ENCODE peak calls at places on chromosomes 5 and 9, in six cellular contexts. Z is mesendoderm, U is neuronal stem cell, G is trophoblast cell, K is H1, A is mesenchymal stem cell. V is an unnamed sample.
A peak's percentile ranks its signal among the peaks of the same experiment; 100 is the strongest.

GRCh38 chr5:61254969-61255555 is 77.0 kb upstream of the ZSWIM6 start:
- DNase-seq in Z (no peak), U (no peak), G (peak; percentile 57), K (no peak), A (no peak), V (no peak)

GRCh38 chr9:121648799-121649198 is 2.6 kb upstream of the DAB2IP start:
- DNase-seq in Z (no peak), U (no peak), G (no peak), K (no peak), A (no peak), V (no peak)

GRCh38 chr5:31346896-31347557 is 153.5 kb downstream of the CDH6 start:
- DNase-seq in Z (no peak), U (no peak), G (peak; percentile 91), K (no peak), A (no peak), V (peak; percentile 26)

GRCh38 chr5:81398741-81399140 is 4.8 kb upstream of the ACOT12 start:
- DNase-seq in Z (peak; percentile 22), U (no peak), G (no peak), K (no peak), A (no peak), V (no peak)

GRCh38 chr9:117354252-117354847 is 60.5 kb downstream of the ASTN2 start:
- DNase-seq in Z (peak; percentile 37), U (no peak), G (no peak), K (no peak), A (no peak), V (no peak)

GRCh38 chr9:88773627-88774244 is 217.5 kb upstream of the S1PR3 start:
- DNase-seq in Z (peak; percentile 74), U (no peak), G (no peak), K (no peak), A (peak; percentile 83), V (peak; percentile 63)

GRCh38 chr9:110160685-110161084 is 47.3 kb downstream of the C9orf152 start:
- DNase-seq in Z (no peak), U (no peak), G (no peak), K (no peak), A (no peak), V (no peak)

GRCh38 chr5:149633671-149634350 is 52.5 kb downstream of the ARHGEF37 start:
- DNase-seq in Z (no peak), U (no peak), G (no peak), K (no peak), A (peak; percentile 40), V (peak; percentile 46)

GRCh38 chr5:125337222-125337768 is 590.9 kb upstream of the ZNF608 start:
- DNase-seq in Z (no peak), U (no peak), G (no peak), K (no peak), A (peak; percentile 43), V (peak; percentile 31)

GRCh38 chr5:83718195-83718825 is 2.3 kb downstream of the HAPLN1 start:
- DNase-seq in Z (peak; percentile 84), U (peak; percentile 57), G (peak; percentile 74), K (no peak), A (peak; percentile 80), V (peak; percentile 73)

GRCh38 chr5:178130576-178131445 is at the start of gene RMND5B:
- DNase-seq in Z (peak; percentile 87), U (peak; percentile 84), G (peak; percentile 86), K (no peak), A (peak; percentile 83), V (peak; percentile 67)

GRCh38 chr9:132591751-132592314 is 9.4 kb downstream of the BARHL1 start:
- DNase-seq in Z (peak; percentile 44), U (no peak), G (no peak), K (no peak), A (no peak), V (no peak)

GRCh38 chr9:83441390-83441789 is 96.8 kb downstream of the FRMD3 start:
- DNase-seq in Z (no peak), U (no peak), G (peak; percentile 85), K (no peak), A (no peak), V (no peak)

GRCh38 chr9:130451004-130451390 is 6.2 kb downstream of the ASS1 start:
- DNase-seq in Z (no peak), U (no peak), G (no peak), K (no peak), A (no peak), V (no peak)

GRCh38 chr5:91049800-91050199 is 333.3 kb downstream of the ARRDC3 start:
- DNase-seq in Z (no peak), U (no peak), G (peak; percentile 85), K (no peak), A (peak; percentile 40), V (peak; percentile 34)

GRCh38 chr5:1503301-1504243 is 20.2 kb downstream of the LPCAT1 start:
- DNase-seq in Z (no peak), U (no peak), G (peak; percentile 47), K (no peak), A (no peak), V (peak; percentile 28)

GRCh38 chr5:26945881-26946280 is 92.5 kb downstream of the CDH9 start:
- DNase-seq in Z (no peak), U (no peak), G (no peak), K (no peak), A (no peak), V (no peak)

GRCh38 chr5:90558344-90559192 is at the start of gene ADGRV1:
- DNase-seq in Z (peak; percentile 100), U (peak; percentile 96), G (peak; percentile 75), K (peak; percentile 97), A (peak; percentile 45), V (peak; percentile 1)

GRCh38 chr9:129867138-129868032 is 32.1 kb downstream of the USP20 start:
- DNase-seq in Z (peak; percentile 34), U (no peak), G (no peak), K (no peak), A (no peak), V (no peak)

GRCh38 chr9:136421791-136422190 is 11.3 kb downstream of the PMPCA start:
- DNase-seq in Z (no peak), U (no peak), G (no peak), K (no peak), A (no peak), V (no peak)

GRCh38 chr9:136426787-136427186 is 12.9 kb downstream of the INPP5E start:
- DNase-seq in Z (no peak), U (no peak), G (no peak), K (no peak), A (no peak), V (no peak)

GRCh38 chr9:136423432-136424146 is 13.1 kb downstream of the PMPCA start:
- DNase-seq in Z (no peak), U (no peak), G (no peak), K (no peak), A (no peak), V (no peak)

GRCh38 chr9:136422876-136423275 is 12.4 kb downstream of the PMPCA start:
- DNase-seq in Z (no peak), U (no peak), G (no peak), K (no peak), A (no peak), V (no peak)

DNA sequence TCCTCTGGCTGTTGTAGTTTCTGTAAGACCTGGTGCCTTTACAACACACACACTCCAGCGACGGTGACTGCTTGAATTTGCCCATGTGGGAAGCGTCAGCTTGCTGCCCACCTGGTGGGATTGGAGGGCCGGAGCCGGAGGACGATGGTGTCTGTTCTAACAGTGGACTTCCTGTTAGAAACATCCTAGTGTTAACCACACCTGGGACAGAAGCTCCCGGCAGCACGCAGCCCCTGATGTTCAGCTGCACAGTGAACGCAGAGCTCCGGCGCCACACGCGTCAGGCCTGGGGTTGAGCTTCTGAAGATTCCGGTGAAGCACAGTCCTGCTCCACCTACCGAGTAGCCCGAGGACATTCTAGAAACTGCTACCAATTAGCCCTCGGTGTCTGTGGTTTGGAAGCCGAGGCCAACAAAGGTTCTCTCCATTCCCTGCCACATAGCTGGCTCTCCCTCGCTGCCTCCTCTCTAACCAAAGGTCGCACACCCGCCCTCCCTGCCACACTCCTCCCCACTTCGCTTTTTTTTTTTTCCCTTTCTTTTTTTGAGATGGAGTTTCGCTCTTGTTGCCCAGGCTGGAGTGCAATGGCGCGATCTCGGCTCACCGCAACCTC is 14.4 kb downstream of the PMPCA start:
- DNase-seq in Z (no peak), U (no peak), G (peak; percentile 29), K (no peak), A (no peak), V (no peak)
- H3K36me3 ChIP-seq in Z (peaks cover 6% of the 10 kb centered on the region), U (peaks cover 73% of the 10 kb centered on the region), G (peaks cover 64% of the 10 kb centered on the region), K (peaks cover 25% of the 10 kb centered on the region), A (peaks cover 67% of the 10 kb centered on the region), V (peaks cover 59% of the 10 kb centered on the region)

GRCh38 chr5:123811771-123812170 is 299.8 kb downstream of the CSNK1G3 start:
- DNase-seq in Z (no peak), U (no peak), G (no peak), K (no peak), A (no peak), V (no peak)

GRCh38 chr5:123810253-123810652 is 298.3 kb downstream of the CSNK1G3 start:
- DNase-seq in Z (no peak), U (no peak), G (no peak), K (no peak), A (no peak), V (no peak)

GRCh38 chr5:123808841-123809240 is 296.9 kb downstream of the CSNK1G3 start:
- DNase-seq in Z (no peak), U (no peak), G (no peak), K (no peak), A (no peak), V (no peak)

GRCh38 chr5:123809594-123810172 is 297.7 kb downstream of the CSNK1G3 start:
- DNase-seq in Z (no peak), U (no peak), G (no peak), K (no peak), A (no peak), V (no peak)

GRCh38 chr5:123810911-123811310 is 298.9 kb downstream of the CSNK1G3 start:
- DNase-seq in Z (no peak), U (no peak), G (no peak), K (no peak), A (no peak), V (no peak)
- H3K4me2 ChIP-seq in Z (no peak overlapping the region), U (no peak overlapping the region), G (no peak overlapping the region), K (no peak overlapping the region), A (no peak overlapping the region), V (no peak overlapping the region)

DNA sequence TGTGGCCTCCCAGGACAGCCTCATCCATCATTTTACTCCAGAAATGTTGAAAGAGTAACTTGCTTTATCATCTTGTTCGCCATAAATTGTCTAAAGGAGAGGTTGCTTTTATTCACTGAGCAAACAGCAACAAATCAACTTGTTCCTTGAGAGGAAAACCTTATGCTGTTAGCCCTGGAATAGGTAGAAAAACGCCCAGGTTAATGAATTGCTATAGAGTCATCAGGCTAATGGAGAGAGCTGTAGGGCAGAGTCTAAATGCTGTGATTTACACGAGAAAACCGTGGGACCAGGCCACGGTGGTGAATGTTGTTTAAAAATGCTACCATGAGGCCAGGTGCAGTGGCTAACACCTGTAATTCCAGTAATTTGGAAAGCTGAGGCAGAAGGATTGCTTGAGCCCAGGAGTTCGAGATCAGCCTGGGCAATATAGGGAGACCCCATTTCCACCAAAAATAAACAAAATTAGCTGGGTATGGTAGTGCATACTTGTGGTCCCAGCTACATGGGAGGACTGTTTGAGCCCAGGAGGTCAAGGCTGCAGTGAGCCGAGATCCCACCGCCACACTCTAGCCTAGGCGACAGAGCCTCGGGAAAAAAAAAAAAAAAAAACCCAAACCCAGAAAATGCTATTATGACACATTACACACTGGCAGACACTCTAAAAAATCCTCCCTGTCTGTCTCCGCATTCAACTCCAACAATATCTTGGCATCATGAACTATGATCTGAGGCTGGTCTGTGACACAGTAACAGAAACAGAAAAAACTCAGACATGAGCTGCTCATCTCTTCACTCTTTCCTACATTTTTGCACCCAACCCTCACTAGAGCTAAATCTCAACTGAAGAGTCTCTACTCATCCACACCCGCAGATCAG is 118.5 kb upstream of the RETREG1 start:
- DNase-seq in Z (no peak), U (no peak), G (no peak), K (no peak), A (peak; percentile 30), V (no peak)
- H3K23ac ChIP-seq in Z (no peak overlapping the region), U (no peak overlapping the region), G (no peak overlapping the region), K (peak overlapping the region; percentile 32), A (no peak overlapping the region), V (peak overlapping the region; percentile 86)

GRCh38 chr5:171400169-171400568 is 12.5 kb downstream of the NPM1 start:
- DNase-seq in Z (no peak), U (no peak), G (no peak), K (no peak), A (no peak), V (no peak)
- H3K36me3 ChIP-seq in Z (peaks cover 15% of the 10 kb centered on the region), U (peaks cover 74% of the 10 kb centered on the region), G (peaks cover 55% of the 10 kb centered on the region), K (peaks cover 65% of the 10 kb centered on the region), A (peaks cover 73% of the 10 kb centered on the region), V (peaks cover 48% of the 10 kb centered on the region)

V was measured in IMR-90.